ENCODE peak calls at places on chromosomes 13 and 19, in eight cellular contexts. C is heart left ventricle; K is iris pigment epithelial cell; R is spleen; S is fibroblast of lung; H is EL; P is stimulated activated CD4-positive, alpha-beta T cell treated with anti-CD3 and anti-CD28 coated beads, Interleukin-12 subunit alpha, Interleukin-12 subunit beta, amount 100 ng/mL, for 4 hours; U is left colon. I is an unnamed sample.

GRCh38 chr19:8578642-8579265 is 1.5 kb upstream of the MYO1F start:
- DNase-seq in C (peak; percentile 86), K (peak; percentile 47), R (peak; percentile 94), S (peak; percentile 41), H (peak; percentile 59), P (peak; percentile 82), U (peak; percentile 66), I (peak; percentile 75)

GRCh38 chr13:113831061-113831460 is 32.8 kb downstream of the GAS6 start:
- DNase-seq in C (peak; percentile 59), K (no peak), R (no peak), S (no peak), H (no peak), P (no peak), U (no peak), I (no peak)

GRCh38 chr13:49549289-49549688 is 36.1 kb downstream of the RCBTB1 start:
- DNase-seq in C (no peak), K (no peak), R (no peak), S (no peak), H (no peak), P (no peak), U (no peak), I (no peak)

GRCh38 chr13:27583645-27584044 is 36.7 kb downstream of the LNX2 start:
- DNase-seq in C (no peak), K (peak; percentile 58), R (no peak), S (peak; percentile 39), H (peak; percentile 37), P (no peak), U (no peak), I (peak; percentile 70)

GRCh38 chr13:35961002-35961401 is 170.2 kb downstream of the DCLK1 start:
- DNase-seq in C (no peak), K (peak; percentile 70), R (no peak), S (peak; percentile 49), H (peak; percentile 17), P (no peak), U (no peak), I (peak; percentile 70)

GRCh38 chr19:6423499-6424189 is 967 bp downstream of the KHSRP start:
- DNase-seq in C (no peak), K (peak; percentile 65), R (peak; percentile 83), S (peak; percentile 42), H (peak; percentile 70), P (peak; percentile 33), U (peak; percentile 51), I (peak; percentile 66)

GRCh38 chr19:28859811-28860210 is 353.1 kb downstream of the UQCRFS1 start:
- DNase-seq in C (no peak), K (no peak), R (no peak), S (no peak), H (no peak), P (no peak), U (no peak), I (no peak)

GRCh38 chr13:72435251-72435650 is 292.2 kb downstream of the MZT1 start:
- DNase-seq in C (no peak), K (peak; percentile 5), R (no peak), S (peak; percentile 26), H (no peak), P (no peak), U (no peak), I (no peak)

GRCh38 chr19:1970003-1970805 is 29.2 kb downstream of the CSNK1G2 start:
- DNase-seq in C (no peak), K (no peak), R (no peak), S (peak; percentile 31), H (peak; percentile 31), P (no peak), U (no peak), I (no peak)

GRCh38 chr13:64723735-64724134 is 2506.4 kb downstream of the PCDH9 start:
- DNase-seq in C (no peak), K (peak; percentile 94), R (no peak), S (peak; percentile 97), H (peak; percentile 94), P (no peak), U (no peak), I (peak; percentile 90)